ENCODE peak calls at places on chromosomes 2 and 18, in nine cellular contexts. O, S, A, I, V, F, P, D and Z are unnamed samples.

GRCh38 chr2:17976871-17977746 is 98.6 kb downstream of the KCNS3 start:
- DNase-seq in O (peak; percentile 100), D (peak; percentile 86), F (peak; percentile 97), A (no peak), V (peak; percentile 22), S (no peak), P (no peak), I (peak; percentile 98), Z (no peak)

GRCh38 chr18:49617846-49618245 is 56.0 kb downstream of the LIPG start:
- DNase-seq in F (no peak), D (no peak), S (no peak), O (no peak), I (no peak), V (no peak), P (no peak), A (no peak), Z (no peak)

GRCh38 chr2:197871780-197872456 is 67.5 kb downstream of the PLCL1 start:
- DNase-seq in P (no peak), A (no peak), O (no peak), V (no peak), S (no peak), F (no peak), D (no peak), I (no peak), Z (no peak)

GRCh38 chr2:163713534-163714311 is 22.1 kb downstream of the FIGN start:
- DNase-seq in F (no peak), A (no peak), V (no peak), I (no peak), D (no peak), P (no peak), O (no peak), S (no peak), Z (no peak)

GRCh38 chr2:111119004-111119846 is 1.5 kb upstream of the BCL2L11 start:
- DNase-seq in D (peak; percentile 68), S (peak; percentile 30), P (peak; percentile 30), V (no peak), F (no peak), I (no peak), O (no peak), A (peak; percentile 33), Z (peak; percentile 38)

GRCh38 chr2:227942021-227942420 is 70.6 kb downstream of the DAW1 start:
- DNase-seq in P (no peak), V (no peak), F (no peak), A (no peak), S (no peak), D (no peak), I (no peak), O (peak; percentile 46), Z (no peak)

GRCh38 chr18:56162316-56162715 is 476.1 kb downstream of the TXNL1 start:
- DNase-seq in V (no peak), A (no peak), F (no peak), S (no peak), P (no peak), D (no peak), I (no peak), O (peak; percentile 38), Z (no peak)

GRCh38 chr2:28570431-28570830 is 74.6 kb downstream of the PLB1 start:
- DNase-seq in S (no peak), D (no peak), V (no peak), I (no peak), O (no peak), A (no peak), F (no peak), P (no peak), Z (no peak)

GRCh38 chr2:102848366-102848839 is 86.6 kb downstream of the TMEM182 start:
- DNase-seq in D (peak; percentile 76), I (no peak), P (no peak), F (no peak), A (peak; percentile 83), S (peak; percentile 74), O (peak; percentile 50), V (peak; percentile 18), Z (peak; percentile 90)

GRCh38 chr18:59959079-59959478 is 59.3 kb downstream of the PMAIP1 start:
- DNase-seq in I (no peak), D (no peak), F (no peak), O (peak; percentile 35), P (no peak), S (no peak), A (no peak), V (no peak), Z (no peak)

GRCh38 chr2:172096661-172097547 is 5.8 kb downstream of the DLX2 start:
- DNase-seq in O (peak; percentile 57), D (peak; percentile 62), F (peak; percentile 86), A (no peak), P (no peak), V (no peak), S (no peak), I (no peak), Z (no peak)

DNA sequence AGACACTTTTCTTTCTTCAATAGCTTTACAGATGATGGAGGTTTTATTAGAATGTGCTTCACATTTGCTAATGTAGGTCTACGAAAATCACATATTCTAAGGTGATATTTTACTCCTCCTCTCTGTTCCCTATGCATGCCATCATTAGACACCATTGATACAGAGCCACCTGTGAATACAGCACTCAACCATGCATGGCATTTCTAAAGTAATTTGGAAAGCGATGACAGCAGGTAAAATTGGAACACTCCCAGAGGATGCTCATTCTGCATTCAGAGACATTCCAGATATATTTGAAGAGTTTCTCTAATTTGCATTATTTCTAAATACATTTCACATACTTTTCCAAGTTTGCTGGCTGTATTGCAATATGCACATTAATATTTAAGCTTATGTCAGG is 65.3 kb upstream of the RIT2 start:
- DNase-seq in F (no peak), D (no peak), A (no peak), O (no peak), I (no peak), S (no peak), V (no peak), P (no peak), Z (no peak)
- TF ChIP-seq CTCF in F (no peak), D (no peak), A (no peak), O (no peak), I (no peak), S (no peak), V (no peak), P (no peak), Z (no peak)

DNA sequence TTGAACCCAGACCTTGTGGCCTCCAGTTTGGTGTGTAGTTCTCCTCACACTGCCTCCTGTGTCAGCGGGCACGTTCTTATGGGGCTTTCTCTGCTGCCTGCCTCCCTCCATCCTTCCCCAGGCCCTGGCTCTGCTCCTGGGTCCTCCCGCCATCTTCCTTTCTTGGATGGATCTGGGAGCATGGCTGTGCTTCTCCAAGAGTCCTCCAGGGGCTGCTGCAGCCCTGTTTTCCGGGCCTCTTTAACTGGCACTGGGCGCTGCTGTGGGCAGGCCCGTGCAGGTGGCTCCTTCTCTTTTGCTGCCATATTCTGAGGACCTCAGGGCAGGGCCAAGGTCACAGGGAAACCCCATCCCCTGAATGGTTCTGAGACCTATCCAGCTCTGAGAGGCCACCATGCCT is 17.8 kb downstream of the THNSL2 start:
- DNase-seq in I (no peak), P (no peak), F (no peak), V (no peak), S (no peak), A (no peak), D (no peak), O (no peak), Z (no peak)
- TF ChIP-seq CTCF in I (peak; percentile 6), P (peak; percentile 16), F (no peak), V (no peak), S (no peak), A (peak; percentile 39), D (no peak), O (peak; percentile 6), Z (peak; percentile 44)

GRCh38 chr2:46387886-46388515 is 90.8 kb downstream of the EPAS1 start:
- DNase-seq in D (no peak), V (no peak), I (no peak), A (no peak), S (no peak), F (no peak), O (no peak), P (no peak), Z (no peak)

GRCh38 chr2:46390901-46391395 is 88.4 kb upstream of the TMEM247 start:
- DNase-seq in P (no peak), F (no peak), O (no peak), A (no peak), V (no peak), I (no peak), S (no peak), D (no peak), Z (no peak)

GRCh38 chr2:46388873-46389272 is 90.5 kb upstream of the TMEM247 start:
- DNase-seq in F (no peak), D (no peak), O (no peak), A (no peak), S (no peak), I (no peak), V (no peak), P (no peak), Z (no peak)

GRCh38 chr2:46390036-46390435 is 89.3 kb upstream of the TMEM247 start:
- DNase-seq in I (no peak), V (no peak), O (no peak), A (no peak), D (no peak), P (no peak), S (no peak), F (no peak), Z (no peak)

DNA sequence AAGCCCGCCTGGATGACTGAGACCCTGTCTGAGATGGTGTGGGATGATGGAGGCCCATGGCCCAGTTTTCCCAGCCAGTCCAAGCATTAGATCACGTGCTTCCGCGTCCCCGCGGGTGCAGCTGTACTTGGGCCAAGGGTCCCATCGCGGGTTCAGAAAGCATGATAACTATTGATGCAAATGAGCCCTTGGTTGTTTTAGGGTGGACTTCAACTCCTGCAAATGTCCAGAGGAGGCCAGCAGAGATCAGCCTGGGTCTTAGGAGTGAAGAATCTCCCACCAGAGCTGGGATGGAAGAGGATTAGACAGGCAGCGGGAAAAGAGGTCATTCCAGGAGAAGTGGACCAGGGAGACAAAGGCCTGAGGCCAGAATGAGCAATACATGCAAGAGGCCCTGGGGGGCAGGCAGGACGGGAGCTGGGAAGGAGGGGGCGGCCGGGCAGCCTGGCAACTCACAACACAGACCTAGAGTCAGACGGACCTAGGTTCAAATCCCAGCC is 89.9 kb upstream of the TMEM247 start:
- DNase-seq in A (no peak), P (no peak), S (no peak), F (no peak), D (no peak), V (no peak), O (peak; percentile 59), I (no peak), Z (no peak)
- TF ChIP-seq CTCF in A (no peak), P (no peak), S (no peak), F (no peak), D (no peak), V (no peak), O (no peak), I (no peak), Z (no peak)

DNA sequence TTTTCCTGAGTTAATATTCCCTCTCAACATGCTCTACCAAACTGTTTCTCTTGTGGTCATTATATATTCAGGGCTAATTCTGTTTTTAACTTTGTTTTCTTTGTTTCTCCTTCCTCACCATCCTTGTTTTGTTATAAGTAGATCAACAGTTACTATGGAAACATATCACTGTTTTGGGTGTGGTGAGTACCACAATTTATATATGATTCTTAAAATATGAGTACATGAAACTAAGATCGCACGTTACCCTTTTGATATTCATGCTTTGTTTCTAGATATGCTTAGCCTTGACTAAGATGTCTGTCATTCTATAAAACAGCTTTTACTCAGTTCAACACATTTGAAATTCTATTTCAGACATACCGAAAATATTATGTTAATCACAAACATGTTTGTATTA is 232.3 kb upstream of the ITGA4 start:
- DNase-seq in F (no peak), P (no peak), I (no peak), V (no peak), S (no peak), O (no peak), A (no peak), D (no peak), Z (no peak)
- TF ChIP-seq CTCF in F (no peak), P (no peak), I (no peak), V (no peak), S (no peak), O (no peak), A (no peak), D (no peak), Z (no peak)